ENCODE peak calls at places on chromosome 10, in five cellular contexts. N is breast epithelium, K is heart left ventricle, Q is NT2/D1, H is HCT116. T is an unnamed sample.

GRCh38 chr10:101297901-101298451 is 56.0 kb upstream of the BTRC start:
- DNase-seq in Q (peak; percentile 63), H (peak; percentile 64), K (peak; percentile 75), N (peak; percentile 71), T (peak; percentile 80)

GRCh38 chr10:119483839-119484238 is 58.7 kb downstream of the RGS10 start:
- DNase-seq in Q (no peak), K (no peak), H (no peak), N (no peak), T (no peak)

GRCh38 chr10:15485684-15486316 is 114.7 kb upstream of the FAM171A1 start:
- DNase-seq in Q (no peak), K (no peak), H (no peak), N (no peak), T (no peak)

GRCh38 chr10:119253433-119254174 is 46.2 kb downstream of the GRK5 start:
- DNase-seq in K (peak; percentile 78), N (no peak), Q (no peak), H (peak; percentile 97), T (no peak)

GRCh38 chr10:69316313-69317059 is 38.2 kb downstream of the HK1 start:
- DNase-seq in K (no peak), Q (no peak), N (no peak), H (no peak), T (no peak)

GRCh38 chr10:78596556-78596955 is 472.2 kb upstream of the ZMIZ1 start:
- DNase-seq in H (no peak), Q (no peak), K (no peak), N (no peak), T (no peak)

GRCh38 chr10:35079763-35080162 is 10.4 kb downstream of the CUL2 start:
- DNase-seq in H (peak; percentile 15), Q (no peak), K (no peak), N (no peak), T (no peak)

GRCh38 chr10:74645681-74646080 is 180.7 kb upstream of the KAT6B start:
- DNase-seq in N (no peak), K (no peak), H (no peak), Q (no peak), T (no peak)

GRCh38 chr10:36362257-36362656 is 720.2 kb upstream of the FZD8 start:
- DNase-seq in H (no peak), K (no peak), Q (no peak), N (no peak), T (no peak)

GRCh38 chr10:79155301-79156081 is 86.7 kb downstream of the ZMIZ1 start:
- DNase-seq in H (no peak), Q (no peak), K (peak; percentile 74), N (no peak), T (no peak)

GRCh38 chr10:114026189-114027040 is 17.3 kb upstream of the ADRB1 start:
- DNase-seq in K (no peak), N (no peak), Q (no peak), H (peak; percentile 58), T (no peak)

GRCh38 chr10:9781681-9782080 is 1236.0 kb upstream of the CELF2 start:
- DNase-seq in Q (no peak), H (no peak), K (no peak), N (no peak), T (no peak)

GRCh38 chr10:61097026-61097425 is 153.0 kb upstream of the RHOBTB1 start:
- DNase-seq in N (no peak), H (no peak), K (no peak), Q (no peak), T (no peak)

GRCh38 chr10:32413513-32413912 is 32.4 kb upstream of the CCDC7 start:
- DNase-seq in N (no peak), Q (no peak), H (peak; percentile 76), K (no peak), T (no peak)

GRCh38 chr10:60818134-60818770 is 40.0 kb downstream of the CDK1 start:
- DNase-seq in H (no peak), N (no peak), Q (no peak), K (no peak), T (no peak)

GRCh38 chr10:102644646-102645387 is 538 bp downstream of the TRIM8 start:
- DNase-seq in K (peak; percentile 91), Q (no peak), H (peak; percentile 80), N (peak; percentile 85), T (no peak)

GRCh38 chr10:128976886-128977285 is 490.2 kb upstream of the MGMT start:
- DNase-seq in Q (no peak), N (no peak), H (no peak), K (no peak), T (no peak)

GRCh38 chr10:23512355-23513058 is 73.6 kb downstream of the OTUD1 start:
- DNase-seq in N (no peak), K (no peak), Q (no peak), H (peak; percentile 74), T (no peak)

GRCh38 chr10:112376578-112376855 is 2.6 kb downstream of the ACSL5 start:
- DNase-seq in K (no peak), N (no peak), H (no peak), Q (no peak), T (no peak)

GRCh38 chr10:112375721-112376577 is 2.0 kb downstream of the ACSL5 start:
- DNase-seq in K (peak; percentile 73), H (no peak), Q (no peak), N (peak; percentile 65), T (no peak)

GRCh38 chr10:112370424-112370819 is 3.5 kb upstream of the ACSL5 start:
- DNase-seq in Q (no peak), N (no peak), H (no peak), K (no peak), T (no peak)

GRCh38 chr10:112373912-112374338 is at the start of gene ACSL5:
- DNase-seq in H (no peak), N (no peak), Q (no peak), K (no peak), T (no peak)

DNA sequence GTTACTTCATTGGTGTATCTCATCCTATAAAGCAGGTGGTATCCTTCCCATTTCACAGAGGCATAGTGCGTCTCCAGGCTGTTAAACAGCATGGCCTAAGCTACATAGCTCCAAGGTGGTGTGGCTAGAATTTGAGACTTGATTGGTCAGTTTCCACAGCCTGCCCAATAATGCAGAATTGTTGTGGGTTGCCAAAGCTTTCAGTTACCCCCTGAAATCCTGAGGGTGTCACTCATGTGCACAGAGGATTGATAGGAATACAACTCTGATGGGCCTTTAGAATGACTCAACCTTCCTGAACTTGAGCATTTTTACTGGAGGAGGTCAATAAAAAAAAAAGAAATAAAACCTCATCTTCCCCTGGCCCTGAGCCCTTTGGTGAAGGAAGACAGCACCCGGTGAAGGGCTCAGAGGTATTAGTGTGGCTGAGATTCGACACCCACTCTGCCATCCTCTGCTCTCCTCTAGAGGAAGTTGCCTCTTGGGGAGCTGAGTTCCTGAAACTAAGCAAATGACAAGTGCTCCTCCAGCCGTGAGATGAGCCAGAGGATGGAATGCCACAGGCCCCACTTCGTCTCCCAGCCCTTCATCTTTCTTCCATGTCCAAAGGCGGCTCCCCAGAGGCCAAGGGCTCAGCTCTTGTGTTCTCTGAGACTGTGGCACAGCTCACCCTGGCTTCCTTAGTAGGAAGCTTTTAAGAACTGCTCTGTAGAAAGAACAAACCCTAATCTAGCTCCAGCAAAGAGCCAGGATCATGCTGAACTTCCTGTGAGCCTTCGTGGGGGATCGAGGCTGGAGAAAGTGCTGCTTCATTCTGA is 1.0 kb downstream of the ACSL5 start:
- DNase-seq in N (no peak), Q (no peak), K (no peak), H (peak; percentile 88), T (no peak)
- H3K4me3 ChIP-seq in N (peak overlapping the region; percentile 46), Q (no peak overlapping the region), K (peak overlapping the region; percentile 74), H (peak overlapping the region; percentile 38), T (no peak overlapping the region)

GRCh38 chr10:37403776-37404175 is 278.4 kb downstream of the ANKRD30A start:
- DNase-seq in H (no peak), K (no peak), Q (no peak), N (no peak), T (no peak)
- H3K9me3 ChIP-seq in H (peaks cover 8% of the 10 kb centered on the region), K (no peaks in the 10 kb centered on the region), Q (no peaks in the 10 kb centered on the region), N (peaks cover under 1% of the 10 kb centered on the region), T (peaks cover 1% of the 10 kb centered on the region)

GRCh38 chr10:110387617-110387982 is 82.9 kb upstream of the SMNDC1 start:
- DNase-seq in H (no peak), N (no peak), K (no peak), Q (no peak), T (no peak)
- H3K4me3 ChIP-seq in H (no peak overlapping the region), N (no peak overlapping the region), K (no peak overlapping the region), Q (no peak overlapping the region), T (no peak overlapping the region)

GRCh38 chr10:131082201-131082850 is 229.2 kb downstream of the TCERG1L start:
- DNase-seq in H (no peak), N (no peak), K (no peak), Q (no peak), T (no peak)

GRCh38 chr10:131082991-131083465 is 228.5 kb downstream of the TCERG1L start:
- DNase-seq in Q (no peak), K (no peak), N (no peak), H (no peak), T (no peak)

GRCh38 chr10:131085586-131085860 is 226.0 kb downstream of the TCERG1L start:
- DNase-seq in H (no peak), N (no peak), Q (no peak), K (no peak), T (no peak)

GRCh38 chr10:131084791-131085585 is 226.5 kb downstream of the TCERG1L start:
- DNase-seq in N (no peak), Q (no peak), H (no peak), K (no peak), T (no peak)

GRCh38 chr10:131083915-131084790 is 227.4 kb downstream of the TCERG1L start:
- DNase-seq in N (no peak), Q (no peak), K (no peak), H (no peak), T (no peak)
- H3K9me3 ChIP-seq in N (no peaks in the 10 kb centered on the region), Q (no peaks in the 10 kb centered on the region), K (no peaks in the 10 kb centered on the region), H (no peaks in the 10 kb centered on the region), T (peaks cover 41% of the 10 kb centered on the region)

DNA sequence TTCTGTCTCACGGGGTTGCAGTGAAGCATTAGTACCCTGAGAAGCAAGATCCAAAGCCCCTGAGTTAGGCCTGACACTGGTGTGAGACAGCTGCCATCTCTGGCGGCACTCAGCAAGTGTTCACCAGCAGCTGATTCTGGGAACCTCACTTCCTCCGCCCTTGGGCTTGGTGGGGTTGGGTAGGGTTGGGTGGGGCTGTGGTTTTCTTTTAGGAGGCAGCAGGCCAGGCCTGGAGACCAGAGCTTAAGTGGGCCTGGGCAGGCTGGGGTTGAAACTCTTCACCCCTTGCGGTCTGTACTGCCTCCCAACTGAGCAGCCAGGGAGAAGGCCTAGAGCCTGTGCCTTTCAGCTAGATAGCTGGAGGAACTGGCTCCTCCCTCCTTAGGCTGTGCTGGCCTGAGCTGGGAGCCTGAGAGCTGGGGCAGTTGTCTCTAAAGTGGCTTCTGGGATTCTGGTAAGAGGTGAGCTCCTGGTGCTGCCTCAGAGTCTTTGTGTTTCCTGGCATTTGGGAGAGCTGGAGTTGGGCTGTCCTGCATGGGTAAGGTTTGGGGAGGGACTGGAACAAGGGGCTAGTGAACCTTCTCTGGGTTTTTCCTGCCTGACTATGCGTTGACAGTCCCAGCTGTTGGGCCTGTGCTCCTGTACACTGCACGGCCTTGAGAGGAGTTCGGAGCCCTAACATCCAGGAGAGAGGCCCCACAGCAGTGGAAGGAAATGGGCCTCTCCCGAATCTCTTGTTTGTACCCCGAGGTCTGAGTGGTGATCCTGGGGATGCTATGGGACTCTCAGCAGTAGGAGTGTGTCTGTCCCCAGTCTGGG is 5.1 kb downstream of the TSPAN14 start:
- DNase-seq in H (no peak), Q (no peak), N (no peak), K (peak; percentile 80), T (no peak)
- H3K4me3 ChIP-seq in H (peak overlapping the region; percentile 47), Q (no peak overlapping the region), N (peak overlapping the region; percentile 24), K (peak overlapping the region; percentile 98), T (no peak overlapping the region)